ENCODE peak calls at places on chromosomes 2 and 18, in ten cellular contexts. S is PC-9; G is CD4-positive, alpha-beta T cell; J is fibroblast of pulmonary artery; W is fibroblast of the aortic adventitia; D is Caco-2; N is GM23338; I is omental fat pad; C is choroid plexus epithelial cell; H is progenitor cell of endocrine pancreas. M is an unnamed sample.

GRCh38 chr2:45891719-45892118 is 240.2 kb downstream of the PRKCE start:
- DNase-seq in J (no peak), H (no peak), I (no peak), D (no peak), G (no peak), S (no peak), C (no peak), N (no peak), W (no peak), M (no peak)

GRCh38 chr2:43340945-43341356 is 114.5 kb upstream of the ZFP36L2 start:
- DNase-seq in N (no peak), I (no peak), H (no peak), G (no peak), W (peak), C (peak), D (no peak), S (peak), J (peak), M (peak)

GRCh38 chr2:215727507-215728503 is 285.5 kb downstream of the MREG start:
- DNase-seq in G (no peak), D (no peak), N (no peak), H (no peak), C (peak), I (no peak), W (peak), J (peak), S (no peak), M (no peak)

GRCh38 chr2:45823723-45824206 is 172.3 kb downstream of the PRKCE start:
- DNase-seq in J (no peak), N (no peak), S (no peak), I (no peak), C (no peak), D (no peak), H (no peak), W (peak), G (no peak), M (peak)

GRCh38 chr2:201971516-201972228 is 62.0 kb upstream of the FZD7 start:
- DNase-seq in I (no peak), S (no peak), G (no peak), D (no peak), W (peak), N (no peak), J (no peak), C (no peak), H (no peak), M (no peak)

GRCh38 chr18:76923485-76924085 is 101.2 kb downstream of the ZNF236 start:
- DNase-seq in G (no peak), C (peak), H (no peak), N (peak), I (no peak), S (peak), W (peak), D (peak), J (peak), M (peak)

GRCh38 chr2:134253804-134254203 is at the start of gene MGAT5:
- DNase-seq in G (no peak), C (no peak), S (no peak), I (no peak), W (no peak), D (no peak), H (no peak), J (peak), N (no peak), M (peak)

GRCh38 chr2:1995584-1995983 is 251.3 kb upstream of the PXDN start:
- DNase-seq in N (no peak), H (no peak), J (no peak), C (no peak), W (no peak), D (no peak), S (no peak), I (no peak), G (no peak), M (no peak)

GRCh38 chr2:216857131-216857550 is 2.7 kb downstream of the TNP1 start:
- DNase-seq in W (no peak), H (no peak), J (no peak), G (no peak), I (no peak), C (peak), D (no peak), S (no peak), N (no peak), M (no peak)

GRCh38 chr2:109031481-109032228 is 42.6 kb upstream of the EDAR start:
- DNase-seq in D (no peak), C (peak), S (peak), H (peak), J (peak), N (peak), I (no peak), W (peak), G (peak), M (peak)

GRCh38 chr2:207394812-207395534 is 134.8 kb upstream of the CREB1 start:
- DNase-seq in C (peak), I (peak), D (no peak), S (peak), W (peak), J (peak), H (no peak), N (no peak), G (no peak), M (peak)

GRCh38 chr2:158255257-158255656 is 153.6 kb downstream of the UPP2 start:
- DNase-seq in S (no peak), H (no peak), N (no peak), G (no peak), W (no peak), C (no peak), I (no peak), J (no peak), D (no peak), M (no peak)

GRCh38 chr2:186503827-186504606 is 18.0 kb downstream of the ZC3H15 start:
- DNase-seq in D (no peak), S (no peak), N (peak), J (peak), H (no peak), I (no peak), C (peak), W (peak), G (no peak), M (peak)

GRCh38 chr2:33214436-33214835 is 262.0 kb upstream of the RASGRP3 start:
- DNase-seq in J (peak), I (no peak), H (no peak), G (no peak), D (peak), N (no peak), C (peak), W (peak), S (no peak), M (peak)

GRCh38 chr18:35581555-35582309 is at the start of gene GALNT1:
- DNase-seq in D (no peak), W (no peak), N (peak), I (no peak), C (no peak), J (no peak), S (no peak), H (no peak), G (no peak), M (peak)

GRCh38 chr2:235390108-235390815 is 103.6 kb upstream of the AGAP1 start:
- DNase-seq in C (peak), W (peak), J (peak), N (no peak), H (no peak), G (peak), I (no peak), S (peak), D (no peak), M (peak)

GRCh38 chr18:5417342-5417741 is 121.8 kb upstream of the ZBTB14 start:
- DNase-seq in H (no peak), G (no peak), S (no peak), C (peak), J (peak), W (peak), D (no peak), I (no peak), N (no peak), M (no peak)

GRCh38 chr2:6667326-6667725 is 198.4 kb downstream of the CMPK2 start:
- DNase-seq in H (no peak), W (no peak), N (no peak), J (no peak), D (no peak), G (no peak), C (no peak), S (no peak), I (no peak), M (no peak)

GRCh38 chr2:237574894-237575868 is 8.8 kb downstream of the PRLH start:
- DNase-seq in G (no peak), J (peak), S (peak), N (no peak), W (peak), D (no peak), I (peak), C (peak), H (no peak), M (peak)

DNA sequence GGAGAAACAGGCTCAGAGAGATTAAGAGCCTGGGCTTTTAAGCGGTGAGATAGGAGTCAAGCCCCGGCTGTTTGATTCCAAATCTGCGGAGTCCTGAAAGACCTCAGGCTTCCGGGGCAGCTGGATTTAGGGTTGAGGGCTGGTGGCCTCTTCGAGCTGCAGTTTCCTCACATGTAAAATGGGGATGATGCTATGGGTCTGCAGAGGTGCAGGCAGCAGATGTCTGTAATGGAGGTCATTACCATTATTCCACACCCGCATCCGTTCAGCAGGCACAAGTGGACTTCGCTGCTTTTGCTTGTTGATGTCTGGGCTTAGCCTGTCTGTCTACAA is 175.6 kb upstream of the HS6ST1 start:
- DNase-seq in N (no peak), G (no peak), C (peak), J (no peak), S (no peak), H (no peak), I (no peak), D (no peak), W (no peak), M (no peak)
- TF ChIP-seq CTCF in N (no peak), G (no peak), C (no peak), J (no peak), S (no peak), H (no peak), I (no peak), D (no peak), W (no peak), M (no peak)

GRCh38 chr2:102592601-102593000 is 26.8 kb upstream of the SLC9A2 start:
- DNase-seq in G (no peak), S (peak), H (no peak), J (peak), D (no peak), C (peak), I (no peak), W (peak), N (peak), M (peak)
- TF ChIP-seq CTCF in G (no peak), S (peak), H (peak), J (peak), D (peak), C (peak), I (no peak), W (peak), N (peak), M (peak)

DNA sequence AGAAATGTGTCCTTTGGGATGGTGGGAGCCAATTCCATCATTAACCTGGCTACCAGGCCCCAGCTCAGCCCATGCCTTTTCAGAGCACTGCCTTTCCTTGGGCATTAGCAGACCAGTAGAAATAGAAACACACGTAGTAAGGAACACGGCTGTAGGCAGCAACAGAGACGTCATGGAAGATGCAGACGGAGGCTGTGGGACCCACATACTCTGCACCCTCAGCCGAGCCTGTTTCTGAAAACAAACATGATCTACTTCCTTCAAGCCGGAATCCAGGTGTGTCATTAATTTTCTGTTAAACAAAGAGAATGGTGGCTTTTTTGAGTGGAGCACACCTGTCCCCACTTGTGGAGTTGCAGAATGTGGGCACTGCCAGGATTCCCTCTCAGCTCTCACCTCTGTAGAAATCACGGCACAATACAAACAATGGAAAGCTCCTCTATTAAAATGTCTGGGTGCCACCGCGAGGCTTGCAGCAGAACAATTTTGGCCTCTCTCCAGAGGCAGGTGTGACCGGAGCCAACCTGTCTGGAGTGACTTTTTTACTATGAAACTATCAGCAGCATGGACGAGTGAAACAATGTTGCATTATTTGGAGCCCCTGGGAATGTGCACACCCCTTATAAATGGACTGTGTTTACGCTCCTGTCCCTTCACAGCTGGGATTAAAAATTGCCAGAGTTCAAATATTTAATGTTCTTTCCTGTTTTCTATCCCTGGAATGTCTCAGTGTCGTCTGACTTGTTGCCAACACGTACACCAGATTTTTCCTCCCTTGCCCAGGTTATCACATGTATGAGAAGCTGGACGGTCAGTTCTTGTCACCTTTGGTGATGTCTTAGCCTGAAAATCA is 31.7 kb downstream of the SPP2 start:
- DNase-seq in H (no peak), D (no peak), I (no peak), N (no peak), S (peak), J (no peak), G (no peak), C (no peak), W (no peak), M (peak)
- TF ChIP-seq CTCF in H (no peak), D (no peak), I (no peak), N (no peak), S (no peak), J (no peak), G (no peak), C (no peak), W (no peak), M (no peak)

GRCh38 chr18:26524952-26525351 is 23.4 kb downstream of the KCTD1 start:
- DNase-seq in G (no peak), S (no peak), C (no peak), I (no peak), W (no peak), H (no peak), N (no peak), D (no peak), J (no peak), M (no peak)
- TF ChIP-seq CTCF in G (no peak), S (no peak), C (no peak), I (no peak), W (no peak), H (no peak), N (no peak), D (no peak), J (no peak), M (no peak)

GRCh38 chr2:58240938-58241755 is at the start of gene FANCL:
- DNase-seq in D (peak), I (peak), J (peak), N (peak), G (peak), H (peak), W (peak), S (peak), C (peak), M (peak)
- TF ChIP-seq CTCF in D (no peak), I (no peak), J (no peak), N (no peak), G (no peak), H (no peak), W (peak), S (no peak), C (no peak), M (no peak)

M was measured in MCF 10A.